ENCODE peak calls at places on chromosomes 5 and 9, in five cellular contexts. K is mammary epithelial cell, C is thoracic aorta, A is kidney, V is IMR-90. Q is an unnamed sample.

GRCh38 chr5:173567548-173567947 is 48.9 kb downstream of the BOD1 start:
- DNase-seq in K (peak; percentile 70), C (no peak), A (no peak), V (peak; percentile 77), Q (no peak)

GRCh38 chr9:2872307-2872940 is 28.5 kb upstream of the PUM3 start:
- DNase-seq in K (peak; percentile 8), C (no peak), A (no peak), V (peak; percentile 28), Q (no peak)

GRCh38 chr9:98707158-98708102 is 1.3 kb downstream of the GABBR2 start:
- DNase-seq in K (peak; percentile 54), C (no peak), A (no peak), V (peak; percentile 85), Q (peak; percentile 38)

GRCh38 chr9:75907863-75908262 is 17.4 kb downstream of the PCSK5 start:
- DNase-seq in K (no peak), C (no peak), A (no peak), V (no peak), Q (no peak)

GRCh38 chr9:68454579-68455334 is 85.9 kb downstream of the TMEM252 start:
- DNase-seq in K (no peak), C (no peak), A (no peak), V (no peak), Q (no peak)

GRCh38 chr5:179699640-179700298 is 1.0 kb downstream of the CANX start:
- DNase-seq in K (peak; percentile 58), C (no peak), A (no peak), V (peak; percentile 36), Q (no peak)

GRCh38 chr9:128149951-128150593 is 819 bp downstream of the LCN2 start:
- DNase-seq in K (no peak), C (no peak), A (peak; percentile 72), V (no peak), Q (no peak)

GRCh38 chr9:3740690-3741419 is 215.1 kb upstream of the RFX3 start:
- DNase-seq in K (peak; percentile 60), C (no peak), A (no peak), V (peak; percentile 10), Q (no peak)

GRCh38 chr9:17795708-17796107 is 216.8 kb downstream of the SH3GL2 start:
- DNase-seq in K (no peak), C (no peak), A (no peak), V (no peak), Q (no peak)

GRCh38 chr5:107542428-107542827 is 128.3 kb downstream of the EFNA5 start:
- DNase-seq in K (peak; percentile 90), C (peak; percentile 83), A (peak; percentile 86), V (peak; percentile 64), Q (no peak)

GRCh38 chr5:132417461-132417860 is 48.0 kb downstream of the SLC22A5 start:
- DNase-seq in K (no peak), C (no peak), A (no peak), V (no peak), Q (no peak)
- H3K27ac ChIP-seq in K (no peak overlapping the region), C (peak overlapping the region; percentile 91), A (peak overlapping the region; percentile 59), V (no peak overlapping the region), Q (peak overlapping the region; percentile 24)

GRCh38 chr9:89225587-89225986 is 47.0 kb upstream of the SHC3 start:
- DNase-seq in K (no peak), C (no peak), A (no peak), V (peak; percentile 78), Q (no peak)

GRCh38 chr9:89219637-89220036 is 41.0 kb upstream of the SHC3 start:
- DNase-seq in K (no peak), C (no peak), A (no peak), V (no peak), Q (no peak)

GRCh38 chr9:89226076-89226475 is 47.5 kb upstream of the SHC3 start:
- DNase-seq in K (no peak), C (no peak), A (no peak), V (peak; percentile 51), Q (no peak)

GRCh38 chr9:89218040-89218928 is 39.7 kb upstream of the SHC3 start:
- DNase-seq in K (no peak), C (no peak), A (no peak), V (no peak), Q (no peak)

DNA sequence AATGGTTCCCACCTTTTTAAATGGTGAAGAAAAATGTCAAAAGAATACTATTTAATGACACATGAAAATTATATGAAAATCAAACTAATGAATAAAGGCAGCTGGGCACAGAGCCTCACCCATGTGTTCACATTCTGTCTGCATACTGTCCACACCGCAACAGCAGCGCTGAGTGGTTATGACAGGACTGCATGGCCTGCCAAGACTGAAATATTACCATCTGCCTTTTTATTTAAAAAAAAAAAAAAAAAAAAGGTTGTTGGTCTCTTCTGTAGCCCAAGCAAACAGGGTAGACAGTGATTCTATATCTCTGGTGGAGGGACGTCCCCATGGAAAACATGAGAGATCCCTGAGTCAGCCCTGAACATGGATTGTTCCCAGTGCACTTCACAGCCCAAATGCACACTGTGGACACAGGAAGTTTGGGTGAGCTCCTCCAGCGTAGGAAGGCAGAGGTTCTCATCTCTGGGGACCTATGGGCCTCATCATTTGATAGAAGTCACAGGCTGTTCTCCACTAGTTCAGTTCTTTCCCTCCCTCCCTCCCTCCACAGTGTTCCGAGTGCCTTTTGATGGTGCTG is 44.9 kb upstream of the SHC3 start:
- DNase-seq in K (no peak), C (no peak), A (no peak), V (no peak), Q (no peak)
- H3K27ac ChIP-seq in K (no peak overlapping the region), C (no peak overlapping the region), A (no peak overlapping the region), V (no peak overlapping the region), Q (no peak overlapping the region)

GRCh38 chr5:34524123-34524522 is 132.0 kb upstream of the RAI14 start:
- DNase-seq in K (peak; percentile 72), C (peak; percentile 16), A (no peak), V (peak; percentile 83), Q (no peak)
- H3K27ac ChIP-seq in K (no peak overlapping the region), C (peak overlapping the region; percentile 86), A (no peak overlapping the region), V (peak overlapping the region; percentile 15), Q (no peak overlapping the region)

DNA sequence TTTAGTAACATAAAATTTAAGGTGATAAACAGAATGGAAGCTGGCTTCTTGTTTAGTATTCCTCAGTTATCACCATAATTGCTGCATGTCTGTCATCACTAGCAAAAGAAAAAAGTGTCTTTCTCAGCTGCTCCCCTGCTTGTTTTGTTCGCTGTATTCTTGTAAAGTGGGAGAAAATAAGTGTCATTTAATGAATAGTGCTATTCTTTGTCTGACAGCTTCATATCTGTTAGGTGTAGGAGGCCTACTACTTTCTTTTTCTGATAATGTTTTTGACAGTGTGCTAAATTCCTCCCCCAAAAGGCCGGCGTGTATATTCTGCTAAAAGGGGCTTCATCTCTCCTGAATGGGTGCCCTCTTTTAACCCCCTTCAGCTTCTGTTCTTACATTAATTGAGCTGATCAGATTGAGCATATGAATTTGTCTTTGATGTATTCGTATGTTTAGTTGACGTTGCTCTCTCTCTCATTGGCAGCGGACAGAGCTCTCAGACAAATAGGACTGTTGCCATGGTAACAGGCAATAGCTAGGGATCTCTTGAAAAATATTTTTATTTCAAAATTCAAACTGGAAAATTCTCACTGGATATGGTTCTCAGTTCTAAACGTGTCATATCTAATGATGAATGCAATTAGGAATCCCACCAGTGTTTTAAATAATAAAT is 303.8 kb downstream of the KIAA0825 start:
- DNase-seq in K (no peak), C (no peak), A (no peak), V (no peak), Q (no peak)
- H3K27ac ChIP-seq in K (no peak overlapping the region), C (no peak overlapping the region), A (no peak overlapping the region), V (no peak overlapping the region), Q (peak overlapping the region; percentile 61)

Q was measured in caudate nucleus.